ENCODE peak calls at places on chromosome 22, in four cellular contexts. C is SK-N-SH, A is K562, U is HepG2. Y is an unnamed sample.

GRCh38 chr22:33985506-33985905 is 65.2 kb upstream of the LARGE1 start:
- DNase-seq in C (no peak), A (no peak), U (no peak), Y (no peak)

GRCh38 chr22:25700996-25701815 is 40.8 kb upstream of the MYO18B start:
- DNase-seq in C (peak), A (no peak), U (no peak), Y (no peak)

GRCh38 chr22:19115628-19116027 is 6.6 kb downstream of the DGCR2 start:
- DNase-seq in C (no peak), A (no peak), U (no peak), Y (no peak)

GRCh38 chr22:40511604-40512003 is 124.9 kb downstream of the MRTFA start:
- DNase-seq in C (no peak), A (no peak), U (no peak), Y (no peak)

GRCh38 chr22:43313497-43314474 is 29.4 kb downstream of the SCUBE1 start:
- DNase-seq in C (no peak), A (no peak), U (no peak), Y (no peak)

GRCh38 chr22:23137905-23138520 is 3.8 kb downstream of the RSPH14 start:
- DNase-seq in C (no peak), A (no peak), U (no peak), Y (no peak)

GRCh38 chr22:33832558-33833151 is 87.6 kb downstream of the LARGE1 start:
- DNase-seq in C (no peak), A (no peak), U (no peak), Y (no peak)

GRCh38 chr22:23099525-23099792 is 29.1 kb downstream of the GNAZ start:
- DNase-seq in C (no peak), A (peak), U (no peak), Y (no peak)

GRCh38 chr22:47450876-47451475 is 688.5 kb downstream of the TBC1D22A start:
- DNase-seq in C (peak), A (no peak), U (no peak), Y (no peak)

GRCh38 chr22:43256569-43257360 is 69.8 kb upstream of the TTLL12 start:
- DNase-seq in C (peak), A (no peak), U (no peak), Y (no peak)

GRCh38 chr22:42613869-42614268 is 814 bp downstream of the POLDIP3 start:
- DNase-seq in C (no peak), A (no peak), U (no peak), Y (no peak)

GRCh38 chr22:41911292-41911611 is 3.6 kb downstream of the SHISA8 start:
- DNase-seq in C (no peak), A (no peak), U (no peak), Y (no peak)

GRCh38 chr22:44307509-44308169 is 5.1 kb downstream of the SHISAL1 start:
- DNase-seq in C (no peak), A (no peak), U (no peak), Y (no peak)

GRCh38 chr22:42942351-42942750 is 72.6 kb downstream of the PACSIN2 start:
- DNase-seq in C (no peak), A (no peak), U (no peak), Y (no peak)

GRCh38 chr22:38850941-38851849 is 7.4 kb upstream of the NPTXR start:
- DNase-seq in C (no peak), A (no peak), U (no peak), Y (peak)

GRCh38 chr22:47618611-47619010 is 856.2 kb downstream of the TBC1D22A start:
- DNase-seq in C (no peak), A (no peak), U (no peak), Y (no peak)

GRCh38 chr22:22820626-22821025 is 67.0 kb upstream of the IGLL5 start:
- DNase-seq in C (no peak), A (no peak), U (no peak), Y (no peak)

GRCh38 chr22:47292546-47293320 is 530.3 kb downstream of the TBC1D22A start:
- DNase-seq in C (no peak), A (no peak), U (no peak), Y (no peak)

GRCh38 chr22:27783436-27784098 is 18.0 kb downstream of the MN1 start:
- DNase-seq in C (no peak), A (no peak), U (no peak), Y (no peak)

GRCh38 chr22:22035203-22035602 is 52.6 kb upstream of the TOP3B start:
- DNase-seq in C (no peak), A (no peak), U (no peak), Y (no peak)

GRCh38 chr22:38843201-38843715 is 570 bp downstream of the NPTXR start:
- DNase-seq in C (peak), A (peak), U (peak), Y (no peak)

GRCh38 chr22:39364646-39365405 is 15.0 kb downstream of the SYNGR1 start:
- DNase-seq in C (no peak), A (no peak), U (no peak), Y (no peak)

GRCh38 chr22:26360169-26360885 is 68.7 kb upstream of the ASPHD2 start:
- DNase-seq in C (peak), A (peak), U (peak), Y (peak)

GRCh38 chr22:37556750-37557149 is 3.5 kb upstream of the CDC42EP1 start:
- DNase-seq in C (no peak), A (no peak), U (no peak), Y (no peak)
- TF ChIP-seq ELF1 in C (no peak), A (no peak), U (no peak), Y (no peak)

GRCh38 chr22:49973018-49973965 is 12.7 kb downstream of the PIM3 start:
- DNase-seq in C (no peak), A (no peak), U (no peak), Y (no peak)

GRCh38 chr22:49972163-49973017 is 11.8 kb downstream of the PIM3 start:
- DNase-seq in C (peak), A (peak), U (no peak), Y (no peak)

GRCh38 chr22:49977578-49977977 is 17.0 kb downstream of the PIM3 start:
- DNase-seq in C (peak), A (no peak), U (no peak), Y (no peak)

GRCh38 chr22:49976439-49977175 is 16.0 kb downstream of the PIM3 start:
- DNase-seq in C (peak), A (no peak), U (no peak), Y (no peak)

DNA sequence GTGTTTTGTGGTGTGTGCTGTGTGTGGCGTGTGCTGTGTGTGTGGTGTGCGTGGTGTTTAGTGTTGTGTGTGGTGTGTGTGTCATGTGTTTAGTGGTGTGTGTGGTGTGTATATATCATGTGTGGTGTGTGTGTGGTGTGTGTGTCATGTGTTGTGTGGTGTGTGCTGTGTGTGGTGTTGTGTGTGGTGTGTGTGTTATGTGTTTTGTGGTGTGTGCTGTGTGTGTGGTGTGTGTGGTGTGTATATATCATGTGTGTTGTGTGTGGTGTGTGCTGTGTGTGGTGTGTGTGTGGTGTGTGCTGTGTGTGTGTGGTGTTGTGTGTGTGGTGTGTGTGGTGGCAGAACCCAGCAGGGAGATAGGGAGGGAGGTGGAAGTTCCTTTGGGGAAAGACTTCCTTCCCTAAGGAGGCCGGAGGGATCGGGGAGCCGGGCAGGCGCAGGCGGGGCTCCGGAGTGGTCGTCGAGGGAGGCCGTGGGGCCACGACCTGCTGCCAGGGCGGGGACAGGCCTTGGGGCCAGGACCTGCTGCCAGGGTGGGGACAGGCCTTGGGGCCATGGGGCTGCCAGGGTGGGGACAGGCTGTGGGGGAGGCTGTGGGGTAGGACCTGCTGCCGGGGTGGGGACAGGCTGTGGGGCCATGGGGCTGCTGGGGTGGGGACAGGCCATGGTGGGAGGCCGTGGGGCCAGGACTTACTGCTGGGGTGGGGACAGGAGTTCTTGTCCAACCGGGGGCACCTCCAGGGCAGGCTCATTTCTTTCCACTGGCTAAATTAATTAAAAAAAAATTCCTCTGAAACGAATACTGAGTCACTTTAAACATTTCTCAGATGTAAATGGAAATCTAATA is 15.2 kb downstream of the PIM3 start:
- DNase-seq in C (peak), A (peak), U (no peak), Y (no peak)
- TF ChIP-seq ELF1 in C (no peak), A (no peak), U (no peak), Y (no peak)

GRCh38 chr22:46057762-46058420 is 80.9 kb upstream of the WNT7B start:
- DNase-seq in C (peak), A (no peak), U (no peak), Y (no peak)
- TF ChIP-seq ELF1 in C (no peak), A (no peak), U (no peak), Y (no peak)

DNA sequence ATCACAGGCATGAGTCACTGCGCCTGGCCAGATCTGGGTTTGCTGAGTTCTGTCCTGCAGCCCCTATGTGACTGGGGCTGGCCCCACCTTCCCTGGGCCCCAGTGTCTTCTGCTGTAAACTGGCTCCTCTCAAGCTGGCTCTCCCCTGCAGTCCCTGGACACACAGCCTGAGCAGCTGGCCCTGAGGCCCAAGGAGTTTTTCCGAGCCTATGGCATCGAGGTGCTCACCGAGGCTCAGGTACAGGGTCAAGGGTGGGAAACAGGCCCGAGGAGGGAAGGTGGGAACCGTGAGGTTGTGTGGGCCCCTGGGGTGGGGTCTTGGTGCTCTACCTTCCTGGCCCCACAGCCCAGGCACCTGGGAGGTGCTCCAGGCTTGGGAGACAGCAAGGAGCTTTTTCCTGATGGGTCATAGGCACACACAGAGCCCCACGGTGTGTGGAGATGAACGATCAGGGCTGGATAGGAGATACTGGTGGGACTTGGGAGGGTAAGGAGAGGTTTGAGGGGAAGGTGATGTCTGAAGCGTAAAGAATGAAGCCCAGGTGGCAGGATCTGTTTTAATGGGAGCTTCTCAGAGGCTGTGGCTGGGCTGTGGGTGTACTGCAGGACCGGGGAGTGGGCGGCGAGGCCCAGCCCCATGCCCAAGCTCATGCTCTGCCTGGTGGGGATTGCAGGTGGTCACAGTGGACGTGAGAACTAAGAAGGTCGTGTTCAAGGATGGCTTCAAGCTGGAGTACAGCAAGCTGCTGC is 6.4 kb upstream of the LZTR1 start:
- DNase-seq in C (no peak), A (no peak), U (no peak), Y (no peak)
- TF ChIP-seq ELF1 in C (no peak), A (no peak), U (no peak), Y (no peak)

DNA sequence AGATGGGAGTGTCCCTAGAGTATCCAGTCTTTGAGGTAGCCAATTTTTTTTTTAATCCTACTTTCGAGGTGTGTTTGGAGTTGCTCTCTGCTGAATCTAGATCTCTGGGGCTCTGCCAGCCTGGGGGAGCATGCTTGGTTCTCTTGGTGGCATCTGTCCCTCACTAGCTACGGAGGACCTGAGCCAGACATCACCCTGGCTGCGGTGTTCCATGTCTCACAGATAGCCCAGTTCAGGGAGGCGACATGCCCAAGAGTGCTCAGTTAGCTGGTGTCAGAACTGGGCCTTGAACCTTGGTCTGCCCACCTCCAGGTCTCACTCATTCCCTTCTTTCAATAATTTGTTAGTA is 502 bp downstream of the HMOX1 start:
- DNase-seq in C (peak), A (no peak), U (no peak), Y (no peak)
- TF ChIP-seq ELF1 in C (no peak), A (no peak), U (no peak), Y (no peak)

GRCh38 chr22:30990675-30991074 is 21.6 kb downstream of the TUG1 start:
- DNase-seq in C (no peak), A (no peak), U (no peak), Y (no peak)
- TF ChIP-seq ELF1 in C (no peak), A (no peak), U (no peak), Y (no peak)

DNA sequence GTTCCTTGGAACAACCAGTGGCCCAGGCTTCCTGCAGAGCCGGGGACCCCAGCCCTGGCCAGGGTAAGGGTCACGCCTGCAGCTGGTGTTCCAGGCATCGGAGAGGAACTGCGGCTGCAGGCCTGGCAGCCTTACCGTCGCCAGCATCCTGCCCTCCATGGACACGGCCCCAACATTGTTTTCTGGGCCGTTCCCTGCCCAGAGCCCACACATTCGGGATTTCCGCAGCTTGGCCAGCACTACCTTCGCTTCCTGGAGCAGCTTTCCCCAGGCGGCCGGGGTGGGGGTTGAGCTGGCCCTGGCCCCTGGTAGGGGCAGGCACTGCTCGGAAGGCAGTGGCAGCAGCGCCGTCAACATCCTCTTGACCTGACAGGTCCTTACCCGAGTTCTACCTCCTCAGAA is 17.7 kb downstream of the TXN2 start:
- DNase-seq in C (no peak), A (no peak), U (no peak), Y (no peak)
- TF ChIP-seq ELF1 in C (no peak), A (no peak), U (no peak), Y (no peak)

Y was measured in HCT116.